ENCODE peak calls at places on chromosomes 4 and X, in ten cellular contexts. S, J, X, A, W, O, B, U, Y and D are unnamed samples.

GRCh38 chr4:17356926-17357325 is 155.0 kb downstream of the QDPR start:
- DNase-seq in S (peak), J (no peak), X (no peak), A (no peak), W (no peak), O (no peak), B (no peak), U (no peak), Y (no peak), D (no peak)

GRCh38 chr4:48043504-48043903 is 26.9 kb downstream of the NIPAL1 start:
- DNase-seq in S (no peak), J (no peak), X (no peak), A (no peak), W (no peak), O (no peak), B (peak), U (no peak), Y (no peak), D (no peak)

GRCh38 chr4:78293348-78293747 is 236.2 kb downstream of the FRAS1 start:
- DNase-seq in S (no peak), J (peak), X (no peak), A (no peak), W (no peak), O (peak), B (peak), U (peak), Y (peak), D (no peak)

GRCh38 chrX:11474576-11474975 is 181.4 kb downstream of the AMELX start:
- DNase-seq in S (no peak), J (no peak), X (no peak), A (no peak), W (no peak), O (no peak), B (no peak), U (no peak), Y (no peak), D (no peak)

GRCh38 chrX:152658302-152658701 is 20.6 kb downstream of the GABRQ start:
- DNase-seq in S (no peak), J (no peak), X (no peak), A (no peak), W (no peak), O (no peak), B (no peak), U (no peak), Y (no peak), D (no peak)

GRCh38 chrX:103414561-103414960 is 38.2 kb downstream of the BEX3 start:
- DNase-seq in S (peak), J (no peak), X (no peak), A (no peak), W (no peak), O (no peak), B (no peak), U (no peak), Y (no peak), D (no peak)

GRCh38 chr4:136900706-136901105 is 631.6 kb downstream of the PCDH18 start:
- DNase-seq in S (no peak), J (peak), X (no peak), A (no peak), W (no peak), O (peak), B (no peak), U (no peak), Y (peak), D (no peak)

GRCh38 chr4:6941796-6942195 is 32.2 kb downstream of the TBC1D14 start:
- DNase-seq in S (no peak), J (no peak), X (no peak), A (no peak), W (no peak), O (no peak), B (peak), U (no peak), Y (no peak), D (no peak)

GRCh38 chr4:139986621-139987510 is 167.1 kb downstream of the MAML3 start:
- DNase-seq in S (no peak), J (no peak), X (no peak), A (no peak), W (no peak), O (peak), B (no peak), U (no peak), Y (no peak), D (no peak)

GRCh38 chr4:65943076-65943475 is 272.8 kb upstream of the EPHA5 start:
- DNase-seq in S (no peak), J (peak), X (no peak), A (no peak), W (no peak), O (peak), B (peak), U (peak), Y (peak), D (no peak)

GRCh38 chr4:13944095-13944501 is 316.6 kb upstream of the BOD1L1 start:
- DNase-seq in S (no peak), J (no peak), X (peak), A (no peak), W (no peak), O (no peak), B (peak), U (no peak), Y (no peak), D (no peak)

GRCh38 chr4:140239311-140239710 is 85.3 kb upstream of the MAML3 start:
- DNase-seq in S (no peak), J (no peak), X (no peak), A (no peak), W (no peak), O (no peak), B (no peak), U (no peak), Y (no peak), D (no peak)

GRCh38 chr4:171157462-171158082 is 655.6 kb upstream of the GALNTL6 start:
- DNase-seq in S (no peak), J (no peak), X (no peak), A (peak), W (no peak), O (no peak), B (no peak), U (no peak), Y (no peak), D (no peak)

GRCh38 chr4:147398556-147398955 is 82.3 kb upstream of the EDNRA start:
- DNase-seq in S (no peak), J (no peak), X (no peak), A (no peak), W (no peak), O (peak), B (no peak), U (peak), Y (peak), D (no peak)

GRCh38 chr4:132818091-132818490 is 331.0 kb upstream of the PCDH10 start:
- DNase-seq in S (no peak), J (no peak), X (no peak), A (peak), W (no peak), O (no peak), B (no peak), U (no peak), Y (no peak), D (no peak)

GRCh38 chr4:88661724-88662123 is 35.9 kb downstream of the NAP1L5 start:
- DNase-seq in S (no peak), J (peak), X (no peak), A (no peak), W (no peak), O (peak), B (peak), U (peak), Y (peak), D (no peak)

GRCh38 chrX:151902813-151903591 is 9.7 kb upstream of the MAGEA4 start:
- DNase-seq in S (no peak), J (peak), X (no peak), A (peak), W (peak), O (peak), B (peak), U (peak), Y (peak), D (no peak)

GRCh38 chr4:76993787-76994641 is 44.5 kb downstream of the SEPTIN11 start:
- DNase-seq in S (no peak), J (peak), X (no peak), A (no peak), W (no peak), O (no peak), B (no peak), U (no peak), Y (peak), D (peak)

GRCh38 chr4:147479817-147480216 is 1.1 kb upstream of the EDNRA start:
- DNase-seq in S (no peak), J (peak), X (no peak), A (no peak), W (peak), O (peak), B (peak), U (no peak), Y (peak), D (no peak)

GRCh38 chr4:165874799-165875371 is 1.8 kb downstream of the TLL1 start:
- DNase-seq in S (no peak), J (no peak), X (no peak), A (peak), W (peak), O (no peak), B (peak), U (no peak), Y (peak), D (no peak)

GRCh38 chr4:95593992-95594391 is 45.2 kb upstream of the UNC5C start:
- DNase-seq in S (no peak), J (no peak), X (no peak), A (no peak), W (no peak), O (no peak), B (no peak), U (no peak), Y (no peak), D (no peak)

GRCh38 chr4:20337261-20337664 is 85.6 kb downstream of the SLIT2 start:
- DNase-seq in S (no peak), J (no peak), X (no peak), A (no peak), W (no peak), O (peak), B (no peak), U (no peak), Y (peak), D (no peak)

GRCh38 chr4:182789588-182789987 is 127.6 kb downstream of the DCTD start:
- DNase-seq in S (no peak), J (no peak), X (no peak), A (no peak), W (no peak), O (no peak), B (no peak), U (no peak), Y (no peak), D (no peak)

GRCh38 chr4:185592438-185592837 is 57.1 kb upstream of the PDLIM3 start:
- DNase-seq in S (no peak), J (no peak), X (no peak), A (no peak), W (no peak), O (no peak), B (no peak), U (no peak), Y (no peak), D (no peak)

GRCh38 chrX:7266261-7266660 is 118.3 kb upstream of the PUDP start:
- DNase-seq in S (no peak), J (no peak), X (no peak), A (no peak), W (no peak), O (peak), B (no peak), U (no peak), Y (peak), D (no peak)

GRCh38 chrX:13007519-13008188 is 32.7 kb downstream of the TMSB4X start:
- DNase-seq in S (no peak), J (peak), X (no peak), A (no peak), W (no peak), O (peak), B (peak), U (no peak), Y (peak), D (no peak)

GRCh38 chr4:186621959-186622553 is 66.7 kb upstream of the MTNR1A start:
- DNase-seq in S (no peak), J (peak), X (no peak), A (peak), W (no peak), O (peak), B (no peak), U (peak), Y (peak), D (no peak)

GRCh38 chr4:56995525-56995924 is 16.8 kb downstream of the POLR2B start:
- DNase-seq in S (peak), J (peak), X (no peak), A (no peak), W (peak), O (peak), B (no peak), U (peak), Y (peak), D (no peak)

GRCh38 chrX:113136841-113137240 is 296.2 kb upstream of the AMOT start:
- DNase-seq in S (no peak), J (no peak), X (no peak), A (no peak), W (no peak), O (no peak), B (no peak), U (no peak), Y (no peak), D (no peak)

GRCh38 chr4:124334119-124334518 is 378.4 kb downstream of the ANKRD50 start:
- DNase-seq in S (no peak), J (peak), X (no peak), A (no peak), W (no peak), O (peak), B (peak), U (peak), Y (peak), D (no peak)

GRCh38 chrX:7115557-7115956 is 32.0 kb upstream of the STS start:
- DNase-seq in S (no peak), J (peak), X (no peak), A (no peak), W (no peak), O (no peak), B (no peak), U (no peak), Y (no peak), D (no peak)

GRCh38 chrX:56313308-56313707 is 81.2 kb downstream of the KLF8 start:
- DNase-seq in S (no peak), J (no peak), X (no peak), A (no peak), W (no peak), O (no peak), B (peak), U (no peak), Y (no peak), D (no peak)

GRCh38 chrX:112784692-112785091 is 55.9 kb downstream of the AMOT start:
- DNase-seq in S (peak), J (no peak), X (no peak), A (no peak), W (no peak), O (no peak), B (no peak), U (no peak), Y (no peak), D (no peak)

GRCh38 chr4:108240356-108240755 is 71.6 kb upstream of the LEF1 start:
- DNase-seq in S (no peak), J (peak), X (no peak), A (no peak), W (no peak), O (peak), B (no peak), U (no peak), Y (no peak), D (no peak)

GRCh38 chr4:139857021-139857420 is 191.4 kb downstream of the MGST2 start:
- DNase-seq in S (no peak), J (no peak), X (no peak), A (no peak), W (no peak), O (peak), B (no peak), U (peak), Y (no peak), D (no peak)

GRCh38 chr4:183875251-183875825 is 29.8 kb upstream of the STOX2 start:
- DNase-seq in S (no peak), J (no peak), X (no peak), A (no peak), W (no peak), O (no peak), B (no peak), U (no peak), Y (no peak), D (no peak)

GRCh38 chr4:63729519-63729918 is 679.7 kb downstream of the TECRL start:
- DNase-seq in S (no peak), J (no peak), X (no peak), A (no peak), W (no peak), O (no peak), B (no peak), U (no peak), Y (no peak), D (no peak)